ENCODE peak calls at places on chromosomes 4 and X, in six cellular contexts. F is GM12865, E is endothelial cell, P is GM13976, S is kidney epithelial cell, C is AG09319. R is an unnamed sample.

GRCh38 chr4:98482847-98483806 is 175.3 kb downstream of the TSPAN5 start:
- DNase-seq in S (no peak), C (no peak), P (peak; percentile 66), F (peak; percentile 65), E (no peak), R (peak; percentile 67)

GRCh38 chrX:40010550-40011364 is 87.0 kb downstream of the BCOR start:
- DNase-seq in P (no peak), C (no peak), E (peak; percentile 3), F (no peak), S (no peak), R (peak; percentile 26)

GRCh38 chrX:154597221-154597620 is 12.3 kb downstream of the CTAG1A start:
- DNase-seq in E (no peak), S (no peak), F (no peak), C (no peak), P (no peak), R (no peak)

GRCh38 chr4:173535165-173535737 is 5.2 kb upstream of the HAND2 start:
- DNase-seq in P (no peak), E (no peak), F (no peak), S (no peak), C (no peak), R (no peak)

GRCh38 chrX:23610491-23610890 is 56.8 kb upstream of the PRDX4 start:
- DNase-seq in S (no peak), P (no peak), E (no peak), F (no peak), C (no peak), R (no peak)

GRCh38 chr4:47824844-47825243 is 13.0 kb downstream of the CORIN start:
- DNase-seq in C (no peak), S (no peak), P (peak; percentile 24), F (no peak), E (no peak), R (no peak)

GRCh38 chr4:2388430-2389182 is 29.8 kb downstream of the ZFYVE28 start:
- DNase-seq in E (no peak), S (no peak), P (no peak), F (no peak), C (no peak), R (no peak)

GRCh38 chr4:130712038-130712437 is 1616.1 kb downstream of the C4orf33 start:
- DNase-seq in C (no peak), F (no peak), S (peak; percentile 12), P (no peak), E (no peak), R (no peak)

GRCh38 chrX:70410921-70411320 is 12.2 kb upstream of the GDPD2 start:
- DNase-seq in C (no peak), S (no peak), F (no peak), P (no peak), E (no peak), R (no peak)

GRCh38 chrX:53287493-53288138 is 6.2 kb upstream of the IQSEC2 start:
- DNase-seq in F (peak; percentile 7), C (peak; percentile 34), P (no peak), S (no peak), E (no peak), R (no peak)

GRCh38 chr4:44326716-44327115 is 121.9 kb downstream of the KCTD8 start:
- DNase-seq in E (no peak), S (no peak), F (no peak), P (no peak), C (no peak), R (no peak)

DNA sequence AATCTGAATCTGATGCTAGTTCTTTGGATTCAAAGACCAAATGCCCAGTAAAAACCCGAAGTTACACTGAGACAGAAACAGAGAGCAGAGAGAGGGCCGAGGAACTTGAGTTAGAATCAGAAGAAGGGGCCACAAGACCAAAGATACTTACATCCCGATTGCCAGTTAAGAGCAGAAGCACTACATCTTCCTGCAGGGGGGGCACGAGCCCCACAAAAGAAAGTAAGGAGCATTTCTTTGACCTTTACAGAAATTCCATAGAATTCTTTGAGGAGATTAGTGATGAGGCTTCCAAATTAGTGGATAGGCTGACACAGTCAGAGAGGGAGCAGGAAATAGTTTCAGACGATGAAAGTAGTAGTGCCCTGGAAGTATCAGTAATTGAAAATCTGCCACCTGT is 309.3 kb downstream of the ANK2 start:
- DNase-seq in E (no peak), F (no peak), S (no peak), C (no peak), P (no peak), R (no peak)
- TF ChIP-seq CTCF in E (no peak), F (no peak), S (no peak), C (no peak), P (no peak), R (no peak)

GRCh38 chr4:41531561-41532245 is 6.3 kb upstream of the LIMCH1 start:
- DNase-seq in C (no peak), S (no peak), E (no peak), P (no peak), F (no peak), R (no peak)

GRCh38 chr4:41532336-41532735 is 5.6 kb upstream of the LIMCH1 start:
- DNase-seq in F (no peak), S (no peak), C (no peak), E (no peak), P (no peak), R (no peak)

GRCh38 chr4:41532880-41533279 is 5.1 kb upstream of the LIMCH1 start:
- DNase-seq in E (no peak), F (no peak), S (no peak), P (no peak), C (no peak), R (no peak)

GRCh38 chr4:41533685-41534084 is 4.3 kb upstream of the LIMCH1 start:
- DNase-seq in P (no peak), F (no peak), C (no peak), E (no peak), S (no peak), R (no peak)

GRCh38 chr4:41530741-41531140 is 7.2 kb upstream of the LIMCH1 start:
- DNase-seq in P (no peak), C (no peak), E (no peak), F (no peak), S (no peak), R (no peak)
- TF ChIP-seq CTCF in P (no peak), C (no peak), E (no peak), F (no peak), S (no peak), R (no peak)

GRCh38 chrX:36908801-36909403 is 99.3 kb upstream of the FAM47C start:
- DNase-seq in C (peak; percentile 2), F (peak; percentile 16), P (peak; percentile 2), S (peak; percentile 1), E (no peak), R (peak; percentile 12)
- TF ChIP-seq CTCF in C (peak; percentile 45), F (peak; percentile 20), P (peak; percentile 36), S (peak; percentile 57), E (peak; percentile 61), R (peak; percentile 49)

GRCh38 chr4:86653237-86653865 is 59.2 kb downstream of the PTPN13 start:
- DNase-seq in P (no peak), C (no peak), F (peak; percentile 21), E (no peak), S (no peak), R (no peak)
- TF ChIP-seq CTCF in P (peak; percentile 27), C (peak; percentile 17), F (peak; percentile 30), E (peak; percentile 73), S (peak; percentile 32), R (peak; percentile 45)

DNA sequence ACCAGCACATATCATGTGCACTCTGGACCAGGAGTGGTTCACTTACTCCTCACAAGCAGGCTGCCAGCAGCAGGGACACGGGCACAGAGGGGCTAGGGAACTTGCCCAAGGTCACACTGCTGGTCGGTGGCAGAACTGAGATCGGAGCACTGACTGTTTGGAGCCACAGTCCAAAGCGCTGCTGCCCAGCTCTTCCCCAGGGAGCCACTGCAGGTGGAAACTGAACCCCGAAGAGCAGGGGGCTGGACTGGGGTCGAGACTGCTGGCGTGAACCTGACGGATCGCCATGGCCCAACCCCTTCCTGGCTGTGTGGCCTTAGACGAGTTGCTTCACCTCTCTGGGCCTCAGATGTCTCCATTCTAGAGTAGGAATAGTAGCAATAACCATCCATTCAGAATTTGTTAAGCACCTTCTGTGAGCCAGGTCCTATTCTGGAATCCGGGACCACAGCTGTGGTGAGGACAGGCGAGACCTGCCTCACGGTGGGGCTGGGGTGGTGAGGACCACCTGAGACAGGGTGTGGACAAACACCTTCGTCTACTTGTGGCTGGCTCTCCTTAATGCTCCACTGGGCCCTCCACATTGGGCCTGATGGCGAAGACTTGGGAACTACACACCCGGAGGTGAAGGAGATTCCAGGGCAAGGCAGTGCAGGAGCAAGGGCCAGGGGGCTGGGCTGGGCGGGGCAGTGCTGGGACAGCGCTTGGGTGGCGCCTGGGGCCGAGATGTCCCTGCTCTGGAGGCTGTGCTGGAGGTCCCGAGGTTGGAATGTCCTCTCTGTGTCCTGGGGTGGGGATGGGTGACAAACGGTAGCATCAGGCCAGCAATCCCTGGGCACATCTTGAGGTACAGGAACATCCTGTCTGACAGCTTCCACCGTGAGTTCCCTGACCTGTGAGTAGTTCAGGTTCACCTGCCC is 32.0 kb upstream of the KIAA0232 start:
- DNase-seq in E (no peak), C (no peak), S (no peak), P (no peak), F (no peak), R (no peak)
- TF ChIP-seq CTCF in E (no peak), C (no peak), S (no peak), P (no peak), F (no peak), R (no peak)